ENCODE peak calls at places on chromosomes 5 and 9, in five cellular contexts. One of them, this sample, is unnamed.

GRCh38 chr5:75058986-75059508 is 6.7 kb upstream of the GCNT4 start:
- DNase-seq in iPS-NIHi11: no peak
- DNase-seq in renal cortical epithelial cell: peak
- DNase-seq in NCI-H524: no peak
- DNase-seq in ELR: no peak
- DNase-seq in this sample: no peak

GRCh38 chr5:117165068-117165467 is 590.4 kb upstream of the SEMA6A start:
- DNase-seq in iPS-NIHi11: no peak
- DNase-seq in renal cortical epithelial cell: no peak
- DNase-seq in NCI-H524: no peak
- DNase-seq in ELR: no peak
- DNase-seq in this sample: no peak

GRCh38 chr5:43193171-43193951 is 1.3 kb downstream of the NIM1K start:
- DNase-seq in iPS-NIHi11: peak
- DNase-seq in renal cortical epithelial cell: peak
- DNase-seq in NCI-H524: peak
- DNase-seq in ELR: peak
- DNase-seq in this sample: peak

GRCh38 chr5:171743786-171744076 is 41.9 kb upstream of the SMIM23 start:
- DNase-seq in iPS-NIHi11: no peak
- DNase-seq in renal cortical epithelial cell: no peak
- DNase-seq in NCI-H524: no peak
- DNase-seq in ELR: no peak
- DNase-seq in this sample: no peak

GRCh38 chr5:170137694-170138214 is 32.1 kb downstream of the FOXI1 start:
- DNase-seq in iPS-NIHi11: no peak
- DNase-seq in renal cortical epithelial cell: no peak
- DNase-seq in NCI-H524: no peak
- DNase-seq in ELR: no peak
- DNase-seq in this sample: no peak

GRCh38 chr5:95900383-95900958 is 61.2 kb downstream of the ELL2 start:
- DNase-seq in iPS-NIHi11: no peak
- DNase-seq in renal cortical epithelial cell: peak
- DNase-seq in NCI-H524: peak
- DNase-seq in ELR: no peak
- DNase-seq in this sample: no peak

GRCh38 chr9:134669556-134669955 is 28.0 kb downstream of the COL5A1 start:
- DNase-seq in iPS-NIHi11: no peak
- DNase-seq in renal cortical epithelial cell: no peak
- DNase-seq in NCI-H524: no peak
- DNase-seq in ELR: peak
- DNase-seq in this sample: no peak

GRCh38 chr9:93129286-93129685 is 4.8 kb downstream of the NINJ1 start:
- DNase-seq in iPS-NIHi11: no peak
- DNase-seq in renal cortical epithelial cell: no peak
- DNase-seq in NCI-H524: no peak
- DNase-seq in ELR: no peak
- DNase-seq in this sample: no peak

GRCh38 chr9:89153618-89154017 is 25.0 kb downstream of the SHC3 start:
- DNase-seq in iPS-NIHi11: no peak
- DNase-seq in renal cortical epithelial cell: peak
- DNase-seq in NCI-H524: no peak
- DNase-seq in ELR: peak
- DNase-seq in this sample: peak

GRCh38 chr9:16062542-16063240 is 509.8 kb downstream of the CCDC171 start:
- DNase-seq in iPS-NIHi11: no peak
- DNase-seq in renal cortical epithelial cell: peak
- DNase-seq in NCI-H524: no peak
- DNase-seq in ELR: peak
- DNase-seq in this sample: peak

GRCh38 chr9:135602789-135603481 is 36.4 kb downstream of the GLT6D1 start:
- DNase-seq in iPS-NIHi11: peak
- DNase-seq in renal cortical epithelial cell: peak
- DNase-seq in NCI-H524: no peak
- DNase-seq in ELR: peak
- DNase-seq in this sample: peak

GRCh38 chr5:115460476-115460875 is 84.1 kb downstream of the FEM1C start:
- DNase-seq in iPS-NIHi11: no peak
- DNase-seq in renal cortical epithelial cell: peak
- DNase-seq in NCI-H524: no peak
- DNase-seq in ELR: peak
- DNase-seq in this sample: peak

GRCh38 chr5:28156981-28157380 is 1118.6 kb upstream of the CDH9 start:
- DNase-seq in iPS-NIHi11: no peak
- DNase-seq in renal cortical epithelial cell: no peak
- DNase-seq in NCI-H524: no peak
- DNase-seq in ELR: peak
- DNase-seq in this sample: no peak

GRCh38 chr9:33130501-33130900 is 36.6 kb downstream of the B4GALT1 start:
- DNase-seq in iPS-NIHi11: no peak
- DNase-seq in renal cortical epithelial cell: peak
- DNase-seq in NCI-H524: no peak
- DNase-seq in ELR: peak
- DNase-seq in this sample: peak

GRCh38 chr9:93665566-93666278 is 89.3 kb downstream of the PHF2 start:
- DNase-seq in iPS-NIHi11: no peak
- DNase-seq in renal cortical epithelial cell: no peak
- DNase-seq in NCI-H524: no peak
- DNase-seq in ELR: no peak
- DNase-seq in this sample: no peak

GRCh38 chr5:135058326-135058725 is 24.3 kb upstream of the PITX1 start:
- DNase-seq in iPS-NIHi11: no peak
- DNase-seq in renal cortical epithelial cell: no peak
- DNase-seq in NCI-H524: no peak
- DNase-seq in ELR: no peak
- DNase-seq in this sample: no peak

GRCh38 chr9:111975709-111976108 is 79.1 kb downstream of the UGCG start:
- DNase-seq in iPS-NIHi11: peak
- DNase-seq in renal cortical epithelial cell: no peak
- DNase-seq in NCI-H524: peak
- DNase-seq in ELR: peak
- DNase-seq in this sample: no peak

GRCh38 chr5:34042302-34042701 is 711 bp downstream of the C1QTNF3 start:
- DNase-seq in iPS-NIHi11: no peak
- DNase-seq in renal cortical epithelial cell: peak
- DNase-seq in NCI-H524: no peak
- DNase-seq in ELR: no peak
- DNase-seq in this sample: no peak

GRCh38 chr5:85784746-85785145 is 833.0 kb upstream of the COX7C start:
- DNase-seq in iPS-NIHi11: no peak
- DNase-seq in renal cortical epithelial cell: no peak
- DNase-seq in NCI-H524: no peak
- DNase-seq in ELR: no peak
- DNase-seq in this sample: no peak

GRCh38 chr9:79489241-79490000 is 82.3 kb upstream of the TLE4 start:
- DNase-seq in iPS-NIHi11: no peak
- DNase-seq in renal cortical epithelial cell: peak
- DNase-seq in NCI-H524: no peak
- DNase-seq in ELR: peak
- DNase-seq in this sample: peak

GRCh38 chr9:69885474-69885929 is 64.9 kb downstream of the CFAP95 start:
- DNase-seq in iPS-NIHi11: peak
- DNase-seq in renal cortical epithelial cell: peak
- DNase-seq in NCI-H524: no peak
- DNase-seq in ELR: peak
- DNase-seq in this sample: peak

GRCh38 chr9:14547245-14548060 is 145.8 kb downstream of the ZDHHC21 start:
- DNase-seq in iPS-NIHi11: peak
- DNase-seq in renal cortical epithelial cell: no peak
- DNase-seq in NCI-H524: no peak
- DNase-seq in ELR: no peak
- DNase-seq in this sample: no peak

GRCh38 chr9:134442087-134442470 is 115.8 kb downstream of the RXRA start:
- DNase-seq in iPS-NIHi11: no peak
- DNase-seq in renal cortical epithelial cell: peak
- DNase-seq in NCI-H524: no peak
- DNase-seq in ELR: peak
- DNase-seq in this sample: no peak

GRCh38 chr5:141910271-141910673 is 13.4 kb upstream of the DELE1 start:
- DNase-seq in iPS-NIHi11: no peak
- DNase-seq in renal cortical epithelial cell: peak
- DNase-seq in NCI-H524: no peak
- DNase-seq in ELR: peak
- DNase-seq in this sample: peak

GRCh38 chr5:150103678-150104549 is 17.6 kb upstream of the CSF1R start:
- DNase-seq in iPS-NIHi11: peak
- DNase-seq in renal cortical epithelial cell: no peak
- DNase-seq in NCI-H524: no peak
- DNase-seq in ELR: no peak
- DNase-seq in this sample: no peak

GRCh38 chr5:74490814-74491213 is 149.7 kb downstream of the ENC1 start:
- DNase-seq in iPS-NIHi11: no peak
- DNase-seq in renal cortical epithelial cell: no peak
- DNase-seq in NCI-H524: no peak
- DNase-seq in ELR: no peak
- DNase-seq in this sample: peak

GRCh38 chr9:79129865-79130480 is 441.8 kb upstream of the TLE4 start:
- DNase-seq in iPS-NIHi11: peak
- DNase-seq in renal cortical epithelial cell: peak
- DNase-seq in NCI-H524: no peak
- DNase-seq in ELR: peak
- DNase-seq in this sample: peak

GRCh38 chr5:173868096-173868879 is 19.9 kb upstream of the CPEB4 start:
- DNase-seq in iPS-NIHi11: no peak
- DNase-seq in renal cortical epithelial cell: peak
- DNase-seq in NCI-H524: no peak
- DNase-seq in ELR: peak
- DNase-seq in this sample: peak

This sample was measured in bronchial epithelial cell.